ENCODE peak calls at places on chromosomes 12 and 14, in six cellular contexts. Z, Q, C, N, W and G are unnamed samples.

GRCh38 chr14:25833341-25834121 is 764.3 kb downstream of the NOVA1 start:
- DNase-seq in Z (no peak), Q (no peak), C (no peak), N (peak), W (no peak), G (peak)

GRCh38 chr14:59208224-59208814 is 19.9 kb downstream of the DAAM1 start:
- DNase-seq in Z (no peak), Q (peak), C (no peak), N (no peak), W (no peak), G (no peak)

GRCh38 chr14:32010561-32011188 is 66.4 kb upstream of the ARHGAP5 start:
- DNase-seq in Z (no peak), Q (peak), C (no peak), N (no peak), W (no peak), G (no peak)

GRCh38 chr14:72876021-72876709 is 17.7 kb downstream of the DPF3 start:
- DNase-seq in Z (no peak), Q (no peak), C (no peak), N (no peak), W (no peak), G (no peak)

GRCh38 chr14:42000450-42000849 is 393.8 kb downstream of the LRFN5 start:
- DNase-seq in Z (no peak), Q (no peak), C (no peak), N (no peak), W (no peak), G (no peak)

GRCh38 chr12:67816269-67816668 is 167.7 kb downstream of the DYRK2 start:
- DNase-seq in Z (no peak), Q (no peak), C (no peak), N (no peak), W (no peak), G (no peak)

GRCh38 chr14:94394594-94395305 is 6.3 kb upstream of the SERPINA1 start:
- DNase-seq in Z (peak), Q (peak), C (no peak), N (peak), W (peak), G (no peak)

GRCh38 chr14:37263656-37264236 is 66.0 kb downstream of the MIPOL1 start:
- DNase-seq in Z (no peak), Q (no peak), C (no peak), N (no peak), W (no peak), G (no peak)

GRCh38 chr12:105948331-105948730 is 190.4 kb downstream of the NUAK1 start:
- DNase-seq in Z (no peak), Q (peak), C (no peak), N (no peak), W (peak), G (no peak)

DNA sequence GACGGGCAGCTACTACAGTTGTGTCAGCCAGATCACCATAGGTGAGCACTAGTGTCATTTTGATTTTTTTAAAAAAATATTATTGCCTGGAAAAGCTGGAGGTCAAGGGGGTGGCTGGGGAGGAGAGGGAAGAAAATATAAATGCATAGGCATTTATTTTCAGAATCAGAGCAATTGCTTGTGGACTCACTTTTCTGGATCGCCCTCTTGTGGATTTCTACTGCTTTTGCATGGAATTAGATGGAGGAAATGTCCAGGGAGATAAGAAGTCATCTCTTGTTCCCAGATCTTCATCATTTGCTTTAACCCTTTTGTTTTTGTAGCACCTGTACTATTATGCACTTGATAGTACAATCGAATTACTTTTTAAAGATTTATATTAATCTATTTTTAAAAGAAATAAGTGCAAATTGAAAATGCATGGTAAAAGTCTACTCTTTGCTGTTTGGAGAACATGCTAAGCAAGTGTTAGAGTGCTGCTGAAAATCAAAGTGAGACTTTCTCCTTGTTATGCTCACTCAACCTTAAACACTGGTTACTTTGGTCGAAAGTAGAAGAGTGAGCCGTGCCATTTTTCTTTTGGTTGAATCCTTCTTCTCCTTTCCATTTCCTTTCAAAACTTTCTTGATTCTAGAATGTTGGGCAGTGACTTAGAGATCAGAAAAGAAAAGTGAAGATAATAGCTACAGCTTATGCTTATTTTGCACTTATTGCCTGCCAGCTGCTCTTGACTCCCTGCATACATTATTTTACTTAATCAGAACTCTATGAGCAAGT is 60.6 kb upstream of the ANO4 start:
- DNase-seq in Z (no peak), Q (no peak), C (no peak), N (no peak), W (no peak), G (no peak)
- TF ChIP-seq CTCF in Z (peak), Q (peak), C (peak), N (peak), W (no peak), G (peak)

DNA sequence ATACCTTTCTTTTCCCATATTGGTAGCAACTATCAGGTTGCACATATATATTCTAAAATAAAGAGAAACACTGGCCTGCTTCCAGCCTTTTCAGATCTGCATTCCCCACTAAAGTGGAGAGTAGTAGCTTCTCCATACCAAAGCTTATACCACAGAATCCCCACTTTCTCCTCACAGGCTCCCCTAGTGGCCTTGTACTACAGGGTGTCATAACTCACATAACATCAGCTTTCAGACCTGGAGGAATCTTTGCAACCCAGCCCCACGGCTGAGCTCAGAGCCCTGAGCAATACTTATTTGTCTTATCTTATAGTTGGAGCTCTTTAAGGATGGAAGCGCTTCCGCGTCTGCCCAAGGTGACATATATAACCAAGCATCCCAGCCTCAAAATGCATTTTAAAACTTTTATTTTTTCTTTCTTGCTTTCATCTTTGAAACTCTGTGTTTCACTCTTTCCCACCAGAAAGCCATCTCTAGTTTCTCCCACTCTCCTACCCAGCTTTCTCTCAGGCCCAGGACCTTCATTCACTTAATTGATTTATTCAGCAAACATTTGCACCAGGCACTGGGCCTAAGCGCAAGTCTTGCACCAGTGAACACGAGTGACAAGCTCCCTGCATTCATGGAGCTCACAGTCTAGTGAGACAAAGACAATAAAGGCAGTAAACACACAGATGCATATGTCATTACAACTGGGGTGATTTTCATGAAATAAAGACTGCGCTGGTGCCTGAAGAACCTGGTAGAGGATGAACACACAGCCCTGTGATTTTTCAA is 254.7 kb downstream of the IPO8 start:
- DNase-seq in Z (no peak), Q (peak), C (no peak), N (no peak), W (no peak), G (no peak)
- TF ChIP-seq CTCF in Z (peak), Q (peak), C (peak), N (no peak), W (no peak), G (no peak)

GRCh38 chr12:76967181-76967885 is 88.5 kb upstream of the CSRP2 start:
- DNase-seq in Z (no peak), Q (no peak), C (no peak), N (no peak), W (no peak), G (no peak)
- TF ChIP-seq CTCF in Z (no peak), Q (no peak), C (no peak), N (no peak), W (no peak), G (no peak)

DNA sequence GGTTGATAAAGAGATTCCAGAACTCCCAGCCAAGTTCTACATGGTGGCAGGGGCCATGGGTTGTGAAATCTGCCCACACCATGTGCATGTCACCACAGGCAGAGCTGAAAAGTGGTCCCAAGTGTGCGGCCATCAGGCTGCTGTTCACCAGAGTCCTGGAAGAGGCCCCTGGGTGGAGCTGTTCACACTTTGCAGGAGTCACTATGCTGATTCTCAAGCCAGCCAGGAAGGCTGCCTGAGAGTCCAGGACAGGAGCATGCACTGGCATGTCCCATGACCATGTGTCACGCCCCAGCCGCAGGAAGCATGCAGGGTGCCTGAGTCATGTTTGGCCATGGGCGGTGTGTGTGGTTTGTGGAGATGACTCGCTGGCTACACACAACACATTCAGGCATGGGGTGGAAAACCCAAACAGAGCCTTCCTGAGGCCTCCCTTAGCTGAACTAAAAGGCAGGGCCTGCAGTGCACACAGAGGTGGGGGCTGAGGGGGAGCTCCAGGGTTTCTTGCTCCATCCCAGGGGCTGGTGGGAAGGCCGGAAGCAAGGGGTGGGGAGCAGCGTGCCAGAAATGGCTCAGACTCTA is 19.5 kb downstream of the ABCB9 start:
- DNase-seq in Z (peak), Q (peak), C (peak), N (peak), W (peak), G (peak)
- TF ChIP-seq CTCF in Z (peak), Q (peak), C (no peak), N (no peak), W (peak), G (no peak)